ENCODE peak calls at places on chromosomes 16 and 17, in four cellular contexts. M is GM23338, J is mammary epithelial cell, O is suprapubic skin. B is an unnamed sample.

GRCh38 chr16:89199241-89200123 is 855 bp downstream of the SLC22A31 start:
- DNase-seq in M (no peak), J (no peak), O (no peak), B (no peak)

GRCh38 chr17:31778538-31778937 is 80.5 kb downstream of the COPRS start:
- DNase-seq in M (no peak), J (no peak), O (no peak), B (no peak)

GRCh38 chr16:3767333-3767977 is 50.1 kb upstream of the TRAP1 start:
- DNase-seq in M (no peak), J (no peak), O (no peak), B (no peak)

GRCh38 chr16:70565053-70565452 is 41.4 kb downstream of the SF3B3 start:
- DNase-seq in M (no peak), J (no peak), O (no peak), B (no peak)

GRCh38 chr17:43676471-43676870 is 14.7 kb upstream of the MEOX1 start:
- DNase-seq in M (no peak), J (peak; percentile 23), O (no peak), B (no peak)

GRCh38 chr17:50618300-50618699 is 16.4 kb upstream of the ABCC3 start:
- DNase-seq in M (no peak), J (no peak), O (no peak), B (no peak)

GRCh38 chr17:36901506-36901905 is 35.8 kb upstream of the LHX1 start:
- DNase-seq in M (peak; percentile 53), J (peak; percentile 4), O (no peak), B (no peak)

GRCh38 chr16:74449470-74449869 is 28.2 kb upstream of the CLEC18B start:
- DNase-seq in M (no peak), J (peak; percentile 87), O (no peak), B (no peak)

GRCh38 chr17:45441536-45442310 is 9.1 kb upstream of the ARHGAP27 start:
- DNase-seq in M (no peak), J (no peak), O (peak; percentile 56), B (no peak)

GRCh38 chr16:17520567-17520966 is 49.8 kb upstream of the XYLT1 start:
- DNase-seq in M (no peak), J (no peak), O (no peak), B (no peak)

GRCh38 chr16:31052131-31052530 is 18.8 kb downstream of the STX4 start:
- DNase-seq in M (no peak), J (peak; percentile 96), O (no peak), B (no peak)

GRCh38 chr17:156094-156621 is 18.8 kb downstream of the SCGB1C2 start:
- DNase-seq in M (no peak), J (no peak), O (no peak), B (no peak)

GRCh38 chr17:45731459-45731858 is 52.7 kb upstream of the CRHR1 start:
- DNase-seq in M (no peak), J (no peak), O (no peak), B (no peak)

GRCh38 chr17:82948081-82948511 is 108.3 kb upstream of the ZNF750 start:
- DNase-seq in M (no peak), J (no peak), O (peak; percentile 50), B (no peak)

GRCh38 chr17:44988256-44988942 is 20.3 kb upstream of the C1QL1 start:
- DNase-seq in M (peak; percentile 62), J (no peak), O (no peak), B (no peak)

GRCh38 chr16:88379694-88380040 is 3.1 kb upstream of the ZNF469 start:
- DNase-seq in M (no peak), J (no peak), O (no peak), B (no peak)

GRCh38 chr16:86833136-86833535 is 254.8 kb downstream of the FOXL1 start:
- DNase-seq in M (no peak), J (no peak), O (no peak), B (no peak)

GRCh38 chr17:79777166-79777843 is 643 bp upstream of the CBX2 start:
- DNase-seq in M (peak; percentile 87), J (peak; percentile 30), O (peak; percentile 79), B (no peak)

GRCh38 chr17:50114849-50115357 is 15.1 kb downstream of the SAMD14 start:
- DNase-seq in M (peak; percentile 94), J (peak; percentile 37), O (no peak), B (no peak)

GRCh38 chr16:69040144-69040909 is 65.1 kb upstream of the HAS3 start:
- DNase-seq in M (no peak), J (peak; percentile 84), O (no peak), B (no peak)

GRCh38 chr17:81239714-81240555 is 817 bp downstream of the NDUFAF8 start:
- DNase-seq in M (peak; percentile 55), J (peak; percentile 64), O (no peak), B (no peak)

GRCh38 chr17:78314683-78315354 is 45.1 kb downstream of the SOCS3 start:
- DNase-seq in M (peak; percentile 38), J (no peak), O (peak; percentile 65), B (no peak)

GRCh38 chr17:57674894-57675293 is 70.2 kb downstream of the CCDC182 start:
- DNase-seq in M (no peak), J (no peak), O (peak; percentile 48), B (no peak)

GRCh38 chr17:57672205-57672632 is 72.9 kb downstream of the CCDC182 start:
- DNase-seq in M (no peak), J (peak; percentile 93), O (peak; percentile 41), B (no peak)

GRCh38 chr17:57671546-57672204 is 73.4 kb downstream of the CCDC182 start:
- DNase-seq in M (peak; percentile 95), J (no peak), O (peak; percentile 78), B (peak; percentile 64)

GRCh38 chr17:57670769-57671545 is 74.1 kb downstream of the CCDC182 start:
- DNase-seq in M (no peak), J (peak; percentile 14), O (peak; percentile 14), B (no peak)

DNA sequence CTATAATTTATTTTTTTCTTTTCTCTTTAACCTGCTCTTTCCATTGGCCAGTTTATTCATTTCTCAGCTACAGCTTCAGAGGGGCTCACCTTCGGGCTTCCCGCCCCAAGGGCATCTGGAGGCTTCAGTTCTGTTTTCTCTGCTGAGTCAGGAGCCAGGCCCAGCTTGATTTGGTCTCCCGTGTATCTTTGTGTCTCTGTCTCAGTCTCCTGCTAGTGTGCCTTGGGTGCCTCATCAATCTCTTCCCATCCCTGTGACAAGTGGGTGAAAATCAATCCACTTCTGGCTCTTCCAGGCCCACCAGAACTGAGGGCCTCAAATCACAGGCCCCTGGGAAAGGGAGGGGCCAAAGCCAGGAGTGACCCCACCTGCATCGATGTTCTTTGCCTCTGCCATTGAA is 72.1 kb downstream of the CCDC182 start:
- DNase-seq in M (no peak), J (peak; percentile 10), O (peak; percentile 16), B (no peak)
- H3K27ac ChIP-seq in M (no peak overlapping the region), J (peak overlapping the region; percentile 71), O (no peak overlapping the region), B (no peak overlapping the region)

GRCh38 chr17:38604479-38605229 is 1.1 kb downstream of the SRCIN1 start:
- DNase-seq in M (peak; percentile 82), J (no peak), O (no peak), B (no peak)
- H3K4me3 ChIP-seq in M (peak overlapping the region; percentile 64), J (no peak overlapping the region), O (peak overlapping the region; percentile 70), B (peak overlapping the region; percentile 43)

GRCh38 chr17:65050438-65050837 is 6.1 kb downstream of the GNA13 start:
- DNase-seq in M (no peak), J (no peak), O (no peak), B (no peak)

GRCh38 chr17:65051922-65052321 is 4.6 kb downstream of the GNA13 start:
- DNase-seq in M (no peak), J (no peak), O (no peak), B (no peak)

GRCh38 chr17:65054602-65055001 is 1.9 kb downstream of the GNA13 start:
- DNase-seq in M (no peak), J (no peak), O (no peak), B (no peak)

GRCh38 chr17:65053354-65053881 is 3.1 kb downstream of the GNA13 start:
- DNase-seq in M (no peak), J (no peak), O (no peak), B (no peak)

GRCh38 chr17:65052585-65052984 is 4.0 kb downstream of the GNA13 start:
- DNase-seq in M (no peak), J (no peak), O (no peak), B (no peak)
- H3K4me1 ChIP-seq in M (peaks cover 21% of the 10 kb centered on the region), J (peaks cover 13% of the 10 kb centered on the region), O (peaks cover 72% of the 10 kb centered on the region), B (no peaks in the 10 kb centered on the region)

GRCh38 chr17:75889454-75889853 is 7.3 kb downstream of the TRIM65 start:
- DNase-seq in M (no peak), J (peak; percentile 46), O (no peak), B (no peak)
- H3K27ac ChIP-seq in M (peak overlapping the region; percentile 19), J (no peak overlapping the region), O (no peak overlapping the region), B (no peak overlapping the region)

B was measured in iPS DF 6.9.